ENCODE peak calls at places on chromosomes 7 and 10, in eight cellular contexts. E is ovary, W is lung, O is natural killer cell, T is upper lobe of right lung, Q is fibroblast of lung, H is fibroblast of pulmonary artery, Y is pancreas. R is an unnamed sample.

GRCh38 chr10:10397906-10398305 is 619.8 kb upstream of the CELF2 start:
- DNase-seq in T (no peak), E (no peak), Y (no peak), H (no peak), O (no peak), Q (no peak), W (no peak), R (no peak)

GRCh38 chr7:3430588-3430987 is 129.5 kb downstream of the SDK1 start:
- DNase-seq in Y (no peak), W (no peak), E (no peak), Q (no peak), O (no peak), T (no peak), H (no peak), R (no peak)

GRCh38 chr7:144782883-144783282 is 53.0 kb downstream of the TPK1 start:
- DNase-seq in E (no peak), W (no peak), H (no peak), O (no peak), Q (no peak), T (no peak), Y (no peak), R (no peak)

GRCh38 chr7:1301054-1301811 is 68.6 kb downstream of the UNCX start:
- DNase-seq in H (no peak), T (no peak), W (no peak), E (no peak), Q (no peak), O (no peak), Y (no peak), R (no peak)

GRCh38 chr10:117107280-117107679 is 30.8 kb downstream of the VAX1 start:
- DNase-seq in T (no peak), Q (no peak), Y (no peak), O (no peak), H (no peak), E (no peak), W (no peak), R (no peak)

GRCh38 chr7:153151766-153152165 is 392.2 kb downstream of the ACTR3B start:
- DNase-seq in H (no peak), Q (no peak), Y (no peak), T (no peak), E (no peak), O (no peak), W (no peak), R (no peak)

GRCh38 chr7:42123716-42124115 is 113.3 kb downstream of the GLI3 start:
- DNase-seq in Q (no peak), Y (no peak), H (no peak), O (no peak), T (no peak), E (no peak), W (no peak), R (no peak)

GRCh38 chr7:100102950-100103840 is 1.8 kb downstream of the AP4M1 start:
- DNase-seq in Q (peak), H (peak), Y (no peak), E (no peak), O (no peak), T (no peak), W (no peak), R (no peak)

GRCh38 chr7:45921699-45922519 is 837 bp upstream of the IGFBP3 start:
- DNase-seq in T (no peak), O (no peak), Y (peak), H (peak), Q (peak), E (peak), W (no peak), R (no peak)

GRCh38 chr10:110556993-110557601 is 10.4 kb upstream of the SMC3 start:
- DNase-seq in W (no peak), E (no peak), Y (no peak), O (peak), H (peak), T (no peak), Q (peak), R (no peak)

GRCh38 chr7:369981-370621 is 80.1 kb downstream of the FOXL3 start:
- DNase-seq in Q (no peak), O (no peak), W (no peak), H (no peak), T (no peak), Y (peak), E (no peak), R (no peak)

GRCh38 chr7:5197811-5198210 is 7.8 kb downstream of the WIPI2 start:
- DNase-seq in E (peak), W (no peak), T (no peak), Q (no peak), H (no peak), O (no peak), Y (peak), R (no peak)

DNA sequence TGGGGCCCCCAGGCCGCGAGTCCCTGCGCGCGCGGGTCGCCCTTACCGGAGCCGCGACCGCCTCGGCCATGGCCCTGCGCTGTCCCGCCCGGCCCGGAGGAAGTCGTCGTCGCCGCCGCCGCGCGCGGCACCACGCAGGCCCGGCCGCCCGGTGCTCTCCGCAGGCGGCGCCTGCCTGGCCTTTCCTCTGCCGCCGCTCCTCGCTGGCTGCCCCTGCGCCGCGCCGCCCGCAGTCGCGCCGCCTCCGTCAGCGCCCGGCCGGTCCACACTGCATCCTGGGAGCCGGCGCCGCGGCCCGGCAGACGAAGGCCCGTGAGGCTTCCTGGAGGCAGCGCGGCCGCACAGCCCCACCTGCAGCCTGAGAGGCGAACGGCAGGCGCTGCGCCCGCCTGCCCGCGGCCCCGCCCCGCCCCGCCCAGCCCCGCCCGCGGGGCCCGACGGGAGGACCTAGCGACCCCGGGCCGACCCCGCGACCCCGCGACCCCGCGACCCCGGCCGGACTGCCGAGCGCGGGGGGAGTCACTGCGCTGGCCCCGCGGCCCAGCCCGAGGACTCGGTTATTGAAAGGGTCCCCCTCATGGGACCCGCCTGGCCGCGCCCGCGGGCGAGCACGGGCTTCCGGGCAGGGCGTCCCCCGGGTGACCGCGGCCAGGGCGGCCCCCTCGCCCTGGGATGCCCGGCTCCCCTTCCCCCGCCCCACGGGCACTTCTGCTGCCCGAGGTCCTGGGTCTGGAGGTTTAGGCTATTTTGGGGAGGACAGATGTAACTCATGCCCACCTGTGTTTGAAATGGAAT is at the start of gene ZNF746:
- DNase-seq in W (peak), O (peak), H (peak), T (peak), Y (peak), E (peak), Q (peak), R (no peak)
- TF ChIP-seq CTCF in W (peak), O (peak), H (peak), T (peak), Y (peak), E (peak), Q (peak), R (peak)

GRCh38 chr7:55129409-55130078 is 110.7 kb downstream of the EGFR start:
- DNase-seq in Y (no peak), H (peak), O (no peak), T (no peak), W (no peak), Q (peak), E (peak), R (no peak)

GRCh38 chr7:55128693-55129394 is 110.0 kb downstream of the EGFR start:
- DNase-seq in W (no peak), Y (no peak), T (no peak), Q (peak), O (no peak), E (peak), H (peak), R (no peak)

GRCh38 chr7:55130554-55131198 is 111.9 kb downstream of the EGFR start:
- DNase-seq in E (peak), Q (peak), H (peak), W (no peak), Y (no peak), T (peak), O (no peak), R (no peak)

GRCh38 chr7:55131421-55131929 is 112.7 kb downstream of the EGFR start:
- DNase-seq in Q (peak), T (no peak), E (no peak), W (peak), H (no peak), O (no peak), Y (no peak), R (no peak)

GRCh38 chr7:55130079-55130476 is 111.3 kb downstream of the EGFR start:
- DNase-seq in T (no peak), Y (no peak), W (no peak), O (no peak), E (no peak), H (peak), Q (peak), R (no peak)
- TF ChIP-seq CTCF in T (no peak), Y (no peak), W (no peak), O (no peak), E (no peak), H (no peak), Q (no peak), R (no peak)

GRCh38 chr7:34471844-34472243 is 186.2 kb upstream of the NPSR1 start:
- DNase-seq in W (no peak), H (no peak), E (no peak), Y (no peak), Q (no peak), O (no peak), T (no peak), R (no peak)
- TF ChIP-seq CTCF in W (no peak), H (no peak), E (no peak), Y (no peak), Q (no peak), O (no peak), T (no peak), R (no peak)

DNA sequence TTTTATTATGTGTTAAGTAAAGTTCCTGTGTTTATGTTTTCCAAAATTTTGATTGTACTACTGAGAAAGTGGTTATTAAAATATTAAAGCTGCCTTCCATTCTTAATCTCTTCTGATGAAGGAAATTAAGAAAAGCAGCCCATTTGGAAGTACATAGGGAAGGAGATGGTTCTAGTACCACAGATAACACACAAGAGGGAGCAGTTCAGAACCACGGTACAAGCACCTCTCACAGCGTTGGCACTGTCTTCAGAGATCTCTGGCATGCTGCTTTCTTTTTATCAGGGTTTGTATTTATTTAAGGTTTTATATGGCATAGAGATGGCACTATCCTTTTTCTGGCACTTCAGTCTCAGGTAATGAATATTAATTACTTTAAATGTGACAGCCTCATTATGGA is 111.6 kb downstream of the PHTF2 start:
- DNase-seq in T (no peak), O (no peak), Y (no peak), E (no peak), Q (no peak), H (no peak), W (no peak), R (no peak)
- TF ChIP-seq CTCF in T (no peak), O (no peak), Y (no peak), E (no peak), Q (no peak), H (peak), W (no peak), R (no peak)

R was measured in thoracic aorta.